ENCODE peak calls at places on chromosomes 13 and 19, in four cellular contexts. One of them, this sample, is unnamed.

GRCh38 chr19:15114153-15114540 is 6.9 kb downstream of the SYDE1 start:
- DNase-seq in CD4-positive, alpha-beta T cell: no peak
- DNase-seq in stimulated activated CD4-positive, alpha-beta T cell treated with anti-CD3 and anti-CD28 coated beads, Interleukin-2, amount 100 ng/mL, for 48 hours: no peak
- DNase-seq in K562: no peak
- DNase-seq in this sample: no peak

GRCh38 chr19:12610540-12611360 is at the start of the genes ZNF490 and ZNF791:
- DNase-seq in CD4-positive, alpha-beta T cell: peak
- DNase-seq in stimulated activated CD4-positive, alpha-beta T cell treated with anti-CD3 and anti-CD28 coated beads, Interleukin-2, amount 100 ng/mL, for 48 hours: peak
- DNase-seq in K562: peak
- DNase-seq in this sample: peak

GRCh38 chr19:11813801-11814706 is at the start of gene ZNF440:
- DNase-seq in CD4-positive, alpha-beta T cell: peak
- DNase-seq in stimulated activated CD4-positive, alpha-beta T cell treated with anti-CD3 and anti-CD28 coated beads, Interleukin-2, amount 100 ng/mL, for 48 hours: peak
- DNase-seq in K562: peak
- DNase-seq in this sample: peak

GRCh38 chr19:45640849-45641273 is 1.7 kb upstream of the EML2 start:
- DNase-seq in CD4-positive, alpha-beta T cell: peak
- DNase-seq in stimulated activated CD4-positive, alpha-beta T cell treated with anti-CD3 and anti-CD28 coated beads, Interleukin-2, amount 100 ng/mL, for 48 hours: peak
- DNase-seq in K562: peak
- DNase-seq in this sample: peak

GRCh38 chr13:30679483-30680330 is 55.6 kb upstream of the ALOX5AP start:
- DNase-seq in CD4-positive, alpha-beta T cell: no peak
- DNase-seq in stimulated activated CD4-positive, alpha-beta T cell treated with anti-CD3 and anti-CD28 coated beads, Interleukin-2, amount 100 ng/mL, for 48 hours: no peak
- DNase-seq in K562: no peak
- DNase-seq in this sample: no peak

GRCh38 chr19:36489920-36490415 is 607 bp upstream of the ZNF566 start:
- DNase-seq in CD4-positive, alpha-beta T cell: no peak
- DNase-seq in stimulated activated CD4-positive, alpha-beta T cell treated with anti-CD3 and anti-CD28 coated beads, Interleukin-2, amount 100 ng/mL, for 48 hours: peak
- DNase-seq in K562: peak
- DNase-seq in this sample: peak

GRCh38 chr13:48121733-48122132 is 26.8 kb upstream of the MED4 start:
- DNase-seq in CD4-positive, alpha-beta T cell: no peak
- DNase-seq in stimulated activated CD4-positive, alpha-beta T cell treated with anti-CD3 and anti-CD28 coated beads, Interleukin-2, amount 100 ng/mL, for 48 hours: no peak
- DNase-seq in K562: no peak
- DNase-seq in this sample: no peak

GRCh38 chr13:26061947-26062346 is 10.1 kb upstream of the SHISA2 start:
- DNase-seq in CD4-positive, alpha-beta T cell: no peak
- DNase-seq in stimulated activated CD4-positive, alpha-beta T cell treated with anti-CD3 and anti-CD28 coated beads, Interleukin-2, amount 100 ng/mL, for 48 hours: no peak
- DNase-seq in K562: no peak
- DNase-seq in this sample: peak

GRCh38 chr13:112174476-112175110 is 107.6 kb downstream of the SOX1 start:
- DNase-seq in CD4-positive, alpha-beta T cell: no peak
- DNase-seq in stimulated activated CD4-positive, alpha-beta T cell treated with anti-CD3 and anti-CD28 coated beads, Interleukin-2, amount 100 ng/mL, for 48 hours: no peak
- DNase-seq in K562: no peak
- DNase-seq in this sample: no peak